ENCODE peak calls at places on chromosomes 2 and 18, in eight cellular contexts. R is EL; T is RPMI7951; P is activated CD8-positive, alpha-beta T cell treated with anti-CD3 and anti-CD28 coated beads for 36 hours; N is Ammon's horn; I is NCI-H2029; F is LNCaP clone FGC; V is SJSA1. Y is an unnamed sample.

GRCh38 chr18:73707035-73707434 is 440.6 kb downstream of the FBXO15 start:
- DNase-seq in R (no peak), T (no peak), P (no peak), N (no peak), I (no peak), F (peak), V (no peak), Y (no peak)

GRCh38 chr2:156334496-156335478 is 2.3 kb upstream of the NR4A2 start:
- DNase-seq in R (peak), T (peak), P (peak), N (peak), I (peak), F (no peak), V (peak), Y (peak)

GRCh38 chr2:146532748-146533147 is 1312.1 kb upstream of the ACVR2A start:
- DNase-seq in R (no peak), T (no peak), P (no peak), N (no peak), I (no peak), F (no peak), V (no peak), Y (no peak)

GRCh38 chr2:23530909-23531276 is 145.9 kb downstream of the KLHL29 start:
- DNase-seq in R (no peak), T (no peak), P (no peak), N (no peak), I (no peak), F (no peak), V (no peak), Y (no peak)

GRCh38 chr2:176768185-176768584 is 444.4 kb upstream of the HNRNPA3 start:
- DNase-seq in R (no peak), T (no peak), P (peak), N (no peak), I (peak), F (no peak), V (no peak), Y (no peak)

GRCh38 chr2:192885569-192886160 is 690.9 kb upstream of the TMEFF2 start:
- DNase-seq in R (no peak), T (no peak), P (no peak), N (no peak), I (no peak), F (no peak), V (no peak), Y (no peak)

GRCh38 chr2:171185941-171186340 is 25.2 kb upstream of the TLK1 start:
- DNase-seq in R (peak), T (peak), P (no peak), N (no peak), I (no peak), F (no peak), V (no peak), Y (no peak)

GRCh38 chr2:104914509-104914908 is 60.6 kb downstream of the POU3F3 start:
- DNase-seq in R (no peak), T (no peak), P (no peak), N (no peak), I (no peak), F (no peak), V (no peak), Y (no peak)

GRCh38 chr18:63141777-63142176 is 177.8 kb downstream of the BCL2 start:
- DNase-seq in R (no peak), T (no peak), P (no peak), N (no peak), I (no peak), F (no peak), V (no peak), Y (no peak)

GRCh38 chr2:168773719-168774521 is 28.5 kb upstream of the NOSTRIN start:
- DNase-seq in R (peak), T (peak), P (peak), N (peak), I (peak), F (peak), V (peak), Y (peak)

GRCh38 chr2:68487773-68488355 is 20.5 kb downstream of the APLF start:
- DNase-seq in R (peak), T (peak), P (no peak), N (no peak), I (peak), F (no peak), V (no peak), Y (no peak)

GRCh38 chr18:49588171-49588570 is 26.3 kb downstream of the LIPG start:
- DNase-seq in R (no peak), T (no peak), P (no peak), N (no peak), I (no peak), F (no peak), V (no peak), Y (no peak)

GRCh38 chr18:58097127-58097906 is 53.3 kb downstream of the NEDD4L start:
- DNase-seq in R (peak), T (peak), P (no peak), N (peak), I (peak), F (peak), V (peak), Y (no peak)